ENCODE peak calls at places on chromosomes 12 and 14, in eight cellular contexts. S, K, T, N, Y, Z, E and O are unnamed samples.

GRCh38 chr12:109732321-109733305 is 19.0 kb downstream of the FAM222A start:
- DNase-seq in T (no peak), N (no peak), E (peak; percentile 4), Y (peak; percentile 26), Z (no peak), S (no peak), K (no peak), O (no peak)

GRCh38 chr14:104876251-104876699 is 11.2 kb downstream of the CEP170B start:
- DNase-seq in Z (peak; percentile 44), N (no peak), K (no peak), E (no peak), S (no peak), T (no peak), Y (no peak), O (peak; percentile 9)

GRCh38 chr14:76131071-76131985 is 20.4 kb upstream of the GPATCH2L start:
- DNase-seq in Z (no peak), E (no peak), T (no peak), S (no peak), K (no peak), N (no peak), Y (no peak), O (no peak)

GRCh38 chr14:55730602-55731001 is 150.6 kb downstream of the KTN1 start:
- DNase-seq in N (no peak), T (no peak), E (no peak), K (no peak), Z (peak; percentile 13), Y (no peak), S (no peak), O (no peak)

GRCh38 chr12:76621582-76622024 is 62.0 kb upstream of the OSBPL8 start:
- DNase-seq in E (peak; percentile 41), K (no peak), S (no peak), N (peak; percentile 72), T (no peak), Y (no peak), Z (peak; percentile 80), O (peak; percentile 89)

GRCh38 chr14:32263939-32264567 is 61.0 kb upstream of the RNU6-8 start:
- DNase-seq in S (no peak), Y (no peak), N (no peak), K (no peak), Z (no peak), T (no peak), E (no peak), O (no peak)

GRCh38 chr14:24843494-24843893 is 206.5 kb downstream of the STXBP6 start:
- DNase-seq in K (no peak), Z (no peak), S (no peak), T (no peak), N (no peak), E (no peak), Y (no peak), O (no peak)

GRCh38 chr12:67811437-67812361 is 163.2 kb downstream of the DYRK2 start:
- DNase-seq in K (no peak), N (no peak), Z (peak; percentile 79), S (peak; percentile 60), T (no peak), Y (no peak), E (no peak), O (peak; percentile 90)

GRCh38 chr14:103118663-103119404 is 4.4 kb upstream of the TNFAIP2 start:
- DNase-seq in Y (peak; percentile 86), S (no peak), Z (no peak), E (peak; percentile 80), K (no peak), T (no peak), N (no peak), O (no peak)

GRCh38 chr14:91898256-91898843 is 31.0 kb upstream of the TC2N start:
- DNase-seq in T (no peak), E (no peak), K (no peak), Z (peak; percentile 39), N (no peak), Y (no peak), S (no peak), O (no peak)

GRCh38 chr12:111253213-111253612 is 115.7 kb downstream of the PHETA1 start:
- DNase-seq in K (no peak), Z (no peak), T (no peak), Y (no peak), E (no peak), N (no peak), S (no peak), O (no peak)

GRCh38 chr14:88986146-88986841 is 161.8 kb downstream of the TTC8 start:
- DNase-seq in K (no peak), E (peak; percentile 18), T (no peak), Z (peak; percentile 78), N (no peak), Y (no peak), S (no peak), O (peak; percentile 24)

GRCh38 chr14:87153901-87154300 is 839.1 kb downstream of the GALC start:
- DNase-seq in K (no peak), E (no peak), T (no peak), Z (no peak), S (no peak), N (no peak), Y (no peak), O (no peak)

GRCh38 chr12:123972448-123973401 is at the start of the genes CCDC92 and ZNF664:
- DNase-seq in S (peak; percentile 31), N (peak; percentile 91), Z (peak; percentile 90), E (peak; percentile 93), K (peak; percentile 88), Y (peak; percentile 96), T (peak; percentile 61), O (peak; percentile 85)

GRCh38 chr14:97270308-97270707 is 473.1 kb downstream of the VRK1 start:
- DNase-seq in E (no peak), T (no peak), Y (no peak), K (no peak), S (no peak), Z (no peak), N (no peak), O (no peak)

GRCh38 chr12:109827566-109828550 is 5.3 kb downstream of the TRPV4 start:
- DNase-seq in E (peak; percentile 61), K (no peak), Z (peak; percentile 30), Y (peak; percentile 69), S (no peak), N (no peak), T (no peak), O (no peak)